ENCODE peak calls at places on chromosomes 6 and 20, in four cellular contexts. J is mesenchymal stem cell, D is H9, M is neuronal stem cell. T is an unnamed sample.

GRCh38 chr20:43999848-44000247 is 85.2 kb downstream of the TOX2 start:
- DNase-seq in M (no peak), D (no peak), J (no peak), T (no peak)

GRCh38 chr20:2767768-2768631 is 32.4 kb downstream of the CPXM1 start:
- DNase-seq in D (no peak), M (no peak), J (no peak), T (peak; percentile 24)

GRCh38 chr6:38209291-38209865 is 389.9 kb downstream of the ZFAND3 start:
- DNase-seq in M (no peak), J (no peak), D (no peak), T (peak; percentile 7)

GRCh38 chr20:59776626-59777320 is 156.7 kb downstream of the SYCP2 start:
- DNase-seq in M (no peak), J (no peak), D (peak; percentile 19), T (no peak)

GRCh38 chr6:85372188-85372914 is 77.5 kb upstream of the NT5E start:
- DNase-seq in D (no peak), M (no peak), J (no peak), T (no peak)

GRCh38 chr20:15682690-15683089 is 890.6 kb downstream of the KIF16B start:
- DNase-seq in J (no peak), D (no peak), M (no peak), T (no peak)

GRCh38 chr6:62614442-62614841 is 328.4 kb upstream of the KHDRBS2 start:
- DNase-seq in D (peak; percentile 29), J (no peak), M (no peak), T (no peak)

GRCh38 chr20:17910828-17911294 is 57.7 kb downstream of the SNX5 start:
- DNase-seq in M (no peak), D (no peak), J (peak; percentile 92), T (peak; percentile 81)

GRCh38 chr6:26234421-26235239 is 130.4 kb upstream of the BTN3A2 start:
- DNase-seq in J (peak; percentile 87), M (no peak), D (peak; percentile 67), T (peak; percentile 84)

GRCh38 chr20:62925420-62926228 is 681 bp downstream of the DIDO1 start:
- DNase-seq in M (no peak), D (no peak), J (peak; percentile 54), T (peak; percentile 16)

GRCh38 chr6:48150701-48151100 is 39.7 kb upstream of the PTCHD4 start:
- DNase-seq in M (no peak), J (no peak), D (no peak), T (no peak)

GRCh38 chr6:111646942-111647341 is 41.3 kb upstream of the TRAF3IP2 start:
- DNase-seq in D (no peak), J (no peak), M (no peak), T (peak; percentile 91)

GRCh38 chr6:56528412-56528841 is 114.3 kb downstream of the DST start:
- DNase-seq in D (no peak), M (no peak), J (peak; percentile 88), T (peak; percentile 100)

GRCh38 chr20:59662161-59662560 is 57.8 kb downstream of the PHACTR3 start:
- DNase-seq in D (no peak), M (no peak), J (no peak), T (no peak)

GRCh38 chr6:28816909-28817807 is 106.6 kb downstream of the TRIM27 start:
- DNase-seq in M (no peak), J (peak; percentile 54), D (peak; percentile 61), T (peak; percentile 86)

GRCh38 chr6:109309917-109310316 is 72.3 kb downstream of the CD164 start:
- DNase-seq in M (no peak), J (no peak), D (no peak), T (no peak)

GRCh38 chr6:140789466-140789865 is 1343.3 kb upstream of the GJE1 start:
- DNase-seq in M (no peak), J (no peak), D (no peak), T (no peak)

GRCh38 chr6:12957321-12958051 is 240.9 kb downstream of the PHACTR1 start:
- DNase-seq in M (no peak), D (peak; percentile 52), J (peak; percentile 90), T (peak; percentile 13)

GRCh38 chr6:139886396-139886795 is 511.9 kb upstream of the CITED2 start:
- DNase-seq in J (no peak), M (no peak), D (no peak), T (no peak)

GRCh38 chr20:63748356-63749270 is 9.0 kb downstream of the SLC2A4RG start:
- DNase-seq in D (no peak), J (no peak), M (no peak), T (no peak)

GRCh38 chr6:154821099-154821498 is 87.9 kb downstream of the SCAF8 start:
- DNase-seq in M (no peak), J (no peak), D (no peak), T (no peak)

GRCh38 chr20:35901678-35902544 is 52.4 kb downstream of the SCAND1 start:
- DNase-seq in D (no peak), J (peak; percentile 92), M (no peak), T (peak; percentile 97)

GRCh38 chr6:43221046-43221773 is 8.1 kb downstream of the DNPH1 start:
- DNase-seq in J (no peak), D (no peak), M (no peak), T (no peak)

GRCh38 chr6:116450185-116450710 is 10.9 kb upstream of the CALHM6 start:
- DNase-seq in M (no peak), J (no peak), D (no peak), T (no peak)

GRCh38 chr6:113610377-113610988 is 246.7 kb upstream of the MARCKS start:
- DNase-seq in M (no peak), J (peak; percentile 55), D (no peak), T (no peak)

GRCh38 chr6:15904651-15905376 is 224.1 kb upstream of the MYLIP start:
- DNase-seq in J (peak; percentile 18), D (no peak), M (no peak), T (no peak)

GRCh38 chr6:15897063-15897934 is 231.6 kb upstream of the MYLIP start:
- DNase-seq in D (no peak), J (peak; percentile 91), M (no peak), T (peak; percentile 5)

GRCh38 chr6:15905488-15906392 is 223.1 kb upstream of the MYLIP start:
- DNase-seq in D (no peak), M (no peak), J (peak; percentile 60), T (no peak)

GRCh38 chr6:15898693-15899092 is 230.2 kb upstream of the MYLIP start:
- DNase-seq in D (no peak), M (no peak), J (no peak), T (no peak)

DNA sequence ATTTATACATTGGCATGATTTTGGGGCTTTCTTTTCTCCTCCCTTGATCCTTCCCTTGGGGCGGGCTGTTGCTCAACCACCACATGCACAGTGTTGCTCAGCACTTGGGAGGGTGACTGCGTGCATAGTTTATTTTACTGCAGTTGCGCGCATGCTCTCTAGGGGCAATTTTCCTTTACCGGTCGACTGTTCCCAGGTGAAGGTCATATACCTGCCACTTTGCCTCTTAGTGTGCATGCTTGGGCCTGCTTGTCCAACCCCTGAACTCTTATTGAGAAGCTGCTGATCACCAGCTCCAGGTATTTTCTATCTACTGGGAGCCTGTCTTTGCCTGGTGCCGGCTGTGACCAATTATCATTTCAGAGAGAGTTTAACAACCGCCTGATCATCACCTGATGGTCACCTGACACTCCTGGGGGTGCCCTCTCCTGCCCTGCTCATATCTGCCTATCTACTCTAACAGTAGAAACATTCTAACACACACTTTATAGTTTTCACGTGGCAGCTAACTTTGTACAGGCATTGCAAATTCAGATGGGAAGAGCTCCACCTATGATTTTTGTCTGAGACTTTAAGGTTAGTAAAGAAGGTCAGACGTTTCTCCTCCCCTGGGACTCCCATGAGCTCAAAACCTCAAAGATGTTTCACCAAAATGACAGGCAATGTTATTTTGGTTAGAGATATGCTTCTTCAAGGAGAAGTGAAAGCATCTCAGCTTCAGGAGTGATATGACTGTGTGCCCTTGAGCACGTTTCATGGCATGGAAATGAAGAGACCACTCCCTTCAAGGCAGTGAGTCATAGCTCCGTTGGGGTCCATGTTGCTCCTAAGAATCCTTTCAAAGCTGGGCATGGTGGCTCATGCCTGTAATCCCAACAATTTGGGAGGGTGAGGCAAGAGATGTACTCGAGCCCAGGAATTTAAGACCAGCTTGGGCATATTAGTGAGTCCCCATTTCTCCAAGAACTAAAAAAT is 227.5 kb upstream of the MYLIP start:
- DNase-seq in J (peak; percentile 26), M (no peak), D (no peak), T (no peak)
- H3K9ac ChIP-seq in J (peak overlapping the region; percentile 28), M (no peak overlapping the region), D (no peak overlapping the region), T (no peak overlapping the region)

GRCh38 chr6:4349323-4349722 is 213.9 kb upstream of the ECI2 start:
- DNase-seq in J (no peak), D (peak; percentile 4), M (no peak), T (no peak)

GRCh38 chr6:4346659-4347333 is 211.4 kb upstream of the ECI2 start:
- DNase-seq in M (no peak), J (peak; percentile 43), D (peak; percentile 25), T (peak; percentile 39)

GRCh38 chr6:4347877-4348276 is 212.5 kb upstream of the ECI2 start:
- DNase-seq in D (no peak), J (no peak), M (no peak), T (no peak)

GRCh38 chr6:4349931-4350330 is 214.6 kb upstream of the ECI2 start:
- DNase-seq in J (no peak), M (no peak), D (peak; percentile 15), T (no peak)

GRCh38 chr6:4348462-4349112 is 213.2 kb upstream of the ECI2 start:
- DNase-seq in J (peak; percentile 78), M (no peak), D (no peak), T (peak; percentile 43)
- H2BK5ac ChIP-seq in J (no peak overlapping the region), M (no peak overlapping the region), D (no peak overlapping the region), T (no peak overlapping the region)

DNA sequence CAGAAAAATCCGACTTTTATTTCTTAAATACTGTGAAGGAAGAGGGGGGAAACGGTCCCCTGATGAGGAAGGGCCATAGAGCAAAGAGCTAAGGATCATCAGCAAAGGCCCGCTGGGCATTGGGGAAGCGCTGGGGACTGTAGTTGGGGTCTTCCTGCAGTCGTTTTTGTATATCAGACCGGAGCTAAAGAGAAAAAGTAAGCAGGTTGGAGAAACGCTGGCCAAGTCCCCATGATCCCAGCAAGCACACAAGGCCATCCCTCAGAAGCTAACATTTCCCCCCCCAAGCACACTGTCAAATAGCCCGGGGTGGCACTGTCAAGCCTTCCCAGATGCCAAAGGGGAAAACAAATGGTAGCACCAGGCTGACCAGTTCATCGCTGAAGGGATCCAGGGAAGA is 13.4 kb downstream of the BAG6 start:
- DNase-seq in J (no peak), M (no peak), D (no peak), T (no peak)
- H3K4me2 ChIP-seq in J (no peak overlapping the region), M (no peak overlapping the region), D (no peak overlapping the region), T (no peak overlapping the region)

DNA sequence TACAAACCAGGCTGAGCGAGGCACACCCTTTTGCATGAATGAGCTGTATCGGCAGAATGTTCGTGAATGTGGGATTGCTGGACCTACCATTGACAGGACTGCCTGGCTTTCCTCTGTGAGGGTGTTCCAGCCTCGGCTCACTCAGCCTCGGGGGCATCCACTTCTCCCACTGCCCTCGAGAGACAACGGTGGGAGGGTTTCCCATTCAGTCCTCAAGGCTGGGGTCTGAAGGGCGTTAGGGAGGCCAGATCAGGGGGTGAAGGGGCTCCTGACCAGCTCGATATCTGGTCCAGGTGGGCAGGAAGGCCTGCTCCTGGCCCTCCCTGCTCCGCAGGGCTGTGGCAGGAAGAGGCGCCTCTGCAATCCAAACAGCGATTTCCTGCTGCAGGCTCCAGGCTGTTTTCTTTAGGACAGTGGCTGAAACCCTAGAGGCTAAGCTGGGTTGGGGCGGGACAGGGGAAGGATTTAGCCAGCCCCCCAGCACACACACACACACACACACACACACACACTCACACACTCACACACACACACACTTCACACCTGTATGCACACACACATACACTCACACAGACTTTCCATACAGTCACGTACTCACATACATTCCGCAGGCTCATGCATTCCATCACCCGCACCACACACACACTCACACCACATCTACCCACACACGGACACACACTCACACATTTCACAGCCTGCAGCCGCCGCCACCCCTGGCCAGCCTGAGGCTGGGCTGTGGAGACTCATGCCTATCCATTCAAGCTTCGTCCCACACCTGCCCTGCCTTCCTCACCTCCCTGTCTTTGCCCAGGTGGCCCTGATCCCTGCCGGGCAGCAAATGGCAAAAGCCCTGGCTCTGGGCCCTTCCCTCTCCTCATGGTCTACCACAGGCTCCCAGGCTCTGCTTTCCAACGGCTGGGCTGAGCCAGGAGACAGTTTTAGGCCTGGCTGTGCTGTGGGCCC is 17.7 kb downstream of the MDFI start:
- DNase-seq in M (no peak), D (no peak), J (peak; percentile 72), T (peak; percentile 64)
- H3K9ac ChIP-seq in M (peak overlapping the region; percentile 74), D (no peak overlapping the region), J (no peak overlapping the region), T (peak overlapping the region; percentile 3)